ENCODE peak calls at places on chromosome 12, in nine cellular contexts. C is left colon; H is AML-193; P is stimulated activated naive B cell treated with anti-CD40 and anti-IgM and Interleukin-4, amounts not matched to agents 10 μg/mL and 1 μg/mL and 100 μg/mL, for 72 hours; R is activated T-cell treated with anti-CD3 and anti-CD28 coated beads for 1 hour; X is sigmoid colon; N is stimulated activated CD8-positive, alpha-beta memory T cell treated with anti-CD3 and anti-CD28 coated beads, Interleukin-4, amount 100 ng/mL, for 48 hours; D is fibroblast of the conjunctiva; E is left cardiac atrium. V is an unnamed sample.

GRCh38 chr12:20546267-20546666 is 148.9 kb upstream of the SLCO1C1 start:
- DNase-seq in C (no peak), H (no peak), P (no peak), R (no peak), X (no peak), N (no peak), D (no peak), E (no peak), V (no peak)

GRCh38 chr12:67927815-67928214 is 61.4 kb upstream of the IFNG-AS1 start:
- DNase-seq in C (peak), H (no peak), P (no peak), R (no peak), X (no peak), N (no peak), D (no peak), E (no peak), V (no peak)

GRCh38 chr12:124898200-124898950 is 16.1 kb downstream of the UBC start:
- DNase-seq in C (peak), H (peak), P (no peak), R (peak), X (peak), N (peak), D (no peak), E (no peak), V (peak)

GRCh38 chr12:63098851-63099250 is 52.1 kb downstream of the AVPR1A start:
- DNase-seq in C (no peak), H (no peak), P (no peak), R (no peak), X (no peak), N (no peak), D (no peak), E (no peak), V (peak)

GRCh38 chr12:51954465-51955361 is 3.2 kb downstream of the ACVR1B start:
- DNase-seq in C (peak), H (peak), P (no peak), R (no peak), X (no peak), N (no peak), D (no peak), E (no peak), V (no peak)

GRCh38 chr12:116145451-116145850 is 132.0 kb downstream of the MED13L start:
- DNase-seq in C (no peak), H (no peak), P (no peak), R (no peak), X (no peak), N (no peak), D (no peak), E (no peak), V (no peak)

GRCh38 chr12:113104953-113105510 is 30.5 kb downstream of the RASAL1 start:
- DNase-seq in C (no peak), H (no peak), P (no peak), R (no peak), X (no peak), N (no peak), D (no peak), E (no peak), V (no peak)

GRCh38 chr12:105317942-105318614 is 12.4 kb upstream of the C12orf75 start:
- DNase-seq in C (no peak), H (no peak), P (no peak), R (no peak), X (no peak), N (no peak), D (no peak), E (no peak), V (no peak)

GRCh38 chr12:129503802-129504201 is 400.0 kb downstream of the TMEM132D start:
- DNase-seq in C (no peak), H (no peak), P (no peak), R (no peak), X (no peak), N (no peak), D (no peak), E (no peak), V (no peak)

GRCh38 chr12:114668151-114668891 is 15.7 kb downstream of the TBX3 start:
- DNase-seq in C (peak), H (no peak), P (peak), R (no peak), X (peak), N (peak), D (peak), E (peak), V (peak)

GRCh38 chr12:103503546-103504480 is 8.0 kb upstream of the C12orf42 start:
- DNase-seq in C (no peak), H (peak), P (peak), R (peak), X (no peak), N (peak), D (no peak), E (no peak), V (peak)

GRCh38 chr12:98998697-98999299 is 353.7 kb downstream of the APAF1 start:
- DNase-seq in C (no peak), H (peak), P (no peak), R (no peak), X (no peak), N (no peak), D (peak), E (no peak), V (peak)

GRCh38 chr12:58496411-58496810 is 423.9 kb downstream of the LRIG3 start:
- DNase-seq in C (no peak), H (no peak), P (no peak), R (no peak), X (no peak), N (no peak), D (no peak), E (no peak), V (no peak)

GRCh38 chr12:102474438-102475064 is 5.8 kb downstream of the IGF1 start:
- DNase-seq in C (no peak), H (no peak), P (no peak), R (no peak), X (no peak), N (no peak), D (no peak), E (no peak), V (peak)

GRCh38 chr12:106919910-106920544 is 35.7 kb upstream of the TMEM263 start:
- DNase-seq in C (no peak), H (peak), P (no peak), R (no peak), X (no peak), N (no peak), D (peak), E (no peak), V (peak)

GRCh38 chr12:11897923-11898322 is 172.8 kb upstream of the BCL2L14 start:
- DNase-seq in C (no peak), H (no peak), P (no peak), R (no peak), X (no peak), N (no peak), D (no peak), E (no peak), V (no peak)

GRCh38 chr12:115802767-115803166 is 474.7 kb downstream of the MED13L start:
- DNase-seq in C (no peak), H (no peak), P (no peak), R (no peak), X (no peak), N (no peak), D (no peak), E (no peak), V (no peak)

GRCh38 chr12:7994731-7995205 is 37.7 kb upstream of the FOXJ2 start:
- DNase-seq in C (no peak), H (no peak), P (no peak), R (no peak), X (no peak), N (no peak), D (peak), E (no peak), V (no peak)

GRCh38 chr12:29148065-29148957 is 767 bp upstream of the FAR2 start:
- DNase-seq in C (peak), H (peak), P (no peak), R (no peak), X (peak), N (peak), D (peak), E (peak), V (no peak)

GRCh38 chr12:22164101-22164500 is 118.1 kb downstream of the CMAS start:
- DNase-seq in C (no peak), H (peak), P (no peak), R (no peak), X (no peak), N (no peak), D (no peak), E (no peak), V (no peak)